ENCODE peak calls at places on chromosome 14, in four cellular contexts. H is HCT116, L is gastrocnemius medialis, R is heart left ventricle. N is an unnamed sample.

GRCh38 chr14:64232095-64232830 is 61.9 kb downstream of the ESR2 start:
- DNase-seq in H (no peak), L (peak; percentile 81), R (no peak), N (no peak)

GRCh38 chr14:103562385-103563088 is at the start of the genes BAG5 and COA8:
- DNase-seq in H (peak; percentile 76), L (peak; percentile 82), R (peak; percentile 87), N (peak; percentile 57)

GRCh38 chr14:98368214-98368613 is 903.8 kb downstream of the BCL11B start:
- DNase-seq in H (no peak), L (no peak), R (no peak), N (no peak)

GRCh38 chr14:22671622-22672021 is 27.5 kb upstream of the OR6J1 start:
- DNase-seq in H (no peak), L (no peak), R (no peak), N (no peak)

GRCh38 chr14:94769413-94770250 is at the start of gene GSC:
- DNase-seq in H (no peak), L (peak; percentile 31), R (peak; percentile 45), N (no peak)

GRCh38 chr14:21868442-21869046 is 194.9 kb upstream of the OR4E1 start:
- DNase-seq in H (peak; percentile 48), L (no peak), R (no peak), N (peak; percentile 66)

GRCh38 chr14:58160561-58160960 is 8.5 kb upstream of the ARMH4 start:
- DNase-seq in H (no peak), L (no peak), R (no peak), N (no peak)

GRCh38 chr14:70359076-70359424 is 433 bp downstream of the COX16 start:
- DNase-seq in H (no peak), L (no peak), R (no peak), N (no peak)

GRCh38 chr14:33285902-33286700 is 347.4 kb downstream of the NPAS3 start:
- DNase-seq in H (no peak), L (no peak), R (no peak), N (no peak)

GRCh38 chr14:77116194-77116817 is 18.2 kb downstream of the CIPC start:
- DNase-seq in H (no peak), L (no peak), R (no peak), N (no peak)

GRCh38 chr14:67127174-67127573 is 62.1 kb upstream of the GARIN2 start:
- DNase-seq in H (no peak), L (no peak), R (no peak), N (no peak)

GRCh38 chr14:60931206-60931605 is 49.7 kb downstream of the TRMT5 start:
- DNase-seq in H (no peak), L (peak; percentile 76), R (no peak), N (no peak)

GRCh38 chr14:61565836-61566536 is 129.3 kb upstream of the HIF1A start:
- DNase-seq in H (no peak), L (no peak), R (no peak), N (no peak)

GRCh38 chr14:99067141-99067920 is 204.7 kb downstream of the BCL11B start:
- DNase-seq in H (no peak), L (no peak), R (no peak), N (no peak)

GRCh38 chr14:52254086-52254485 is 13.4 kb upstream of the PTGDR start:
- DNase-seq in H (no peak), L (no peak), R (no peak), N (no peak)

GRCh38 chr14:94342334-94342934 is 19.3 kb upstream of the SERPINA6 start:
- DNase-seq in H (peak; percentile 95), L (peak; percentile 66), R (peak; percentile 84), N (no peak)

GRCh38 chr14:59964251-59965007 is 44.5 kb downstream of the LRRC9 start:
- DNase-seq in H (no peak), L (no peak), R (no peak), N (no peak)

GRCh38 chr14:93013368-93013719 is 90.4 kb downstream of the CHGA start:
- DNase-seq in H (no peak), L (no peak), R (no peak), N (no peak)

GRCh38 chr14:49134940-49135339 is 451.2 kb downstream of the RPS29 start:
- DNase-seq in H (peak; percentile 0), L (no peak), R (no peak), N (peak; percentile 4)

GRCh38 chr14:59483360-59483759 is 848 bp downstream of the L3HYPDH start:
- DNase-seq in H (peak; percentile 2), L (no peak), R (no peak), N (no peak)

GRCh38 chr14:24042733-24043132 is 9.1 kb upstream of the CARMIL3 start:
- DNase-seq in H (no peak), L (no peak), R (no peak), N (no peak)

GRCh38 chr14:70956511-70956910 is 49.3 kb downstream of the PCNX1 start:
- DNase-seq in H (no peak), L (no peak), R (no peak), N (no peak)

GRCh38 chr14:103960457-103960856 is 18.1 kb upstream of the RD3L start:
- DNase-seq in H (no peak), L (no peak), R (no peak), N (no peak)

GRCh38 chr14:99733551-99734405 is 49.7 kb downstream of the CYP46A1 start:
- DNase-seq in H (no peak), L (peak; percentile 19), R (peak; percentile 71), N (no peak)

GRCh38 chr14:29814153-29815057 is 113.2 kb downstream of the PRKD1 start:
- DNase-seq in H (no peak), L (no peak), R (peak; percentile 63), N (no peak)

GRCh38 chr14:96634481-96634880 is 132.3 kb downstream of the PAPOLA start:
- DNase-seq in H (no peak), L (no peak), R (no peak), N (no peak)

GRCh38 chr14:57869530-57870088 is 3.7 kb upstream of the SLC35F4 start:
- DNase-seq in H (no peak), L (no peak), R (no peak), N (no peak)

GRCh38 chr14:85554106-85554505 is 24.2 kb downstream of the FLRT2 start:
- DNase-seq in H (no peak), L (no peak), R (no peak), N (no peak)

GRCh38 chr14:91693342-91693741 is 38.5 kb downstream of the CATSPERB start:
- DNase-seq in H (no peak), L (no peak), R (no peak), N (no peak)

GRCh38 chr14:38400751-38401150 is 144.9 kb upstream of the CLEC14A start:
- DNase-seq in H (no peak), L (no peak), R (no peak), N (no peak)

GRCh38 chr14:20988717-20989116 is 1.1 kb upstream of the METTL17 start:
- DNase-seq in H (no peak), L (no peak), R (no peak), N (no peak)

GRCh38 chr14:95098984-95099599 is 58.2 kb downstream of the DICER1 start:
- DNase-seq in H (peak; percentile 40), L (peak; percentile 56), R (peak; percentile 64), N (peak; percentile 33)

GRCh38 chr14:64035143-64035542 is 182.3 kb downstream of the SYNE2 start:
- DNase-seq in H (no peak), L (no peak), R (no peak), N (no peak)

GRCh38 chr14:100691395-100692025 is 35.2 kb upstream of the DLK1 start:
- DNase-seq in H (no peak), L (no peak), R (no peak), N (no peak)

DNA sequence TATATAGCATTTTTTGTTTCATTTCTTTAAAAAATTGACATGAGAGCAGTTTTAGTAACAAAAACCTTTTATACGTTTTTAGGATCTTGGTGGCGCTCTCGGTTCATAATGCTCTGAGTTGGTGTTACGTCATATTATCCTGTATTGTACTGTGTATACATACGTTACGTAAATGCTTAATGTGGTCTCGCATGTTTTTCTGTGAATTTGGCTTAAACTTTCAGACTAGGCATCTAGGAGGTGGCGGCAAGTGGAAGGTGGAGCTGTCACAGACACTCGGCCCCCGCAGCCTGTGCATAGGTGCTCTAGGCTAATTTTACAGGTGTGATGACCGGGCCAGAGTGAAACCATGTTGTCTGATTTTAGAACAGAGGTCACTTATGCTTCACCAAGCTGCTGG is 60.0 kb downstream of the PPP2R5C start:
- DNase-seq in H (no peak), L (no peak), R (no peak), N (no peak)
- H3K4me1 ChIP-seq in H (no peaks in the 10 kb centered on the region), L (peaks cover 41% of the 10 kb centered on the region), R (peaks cover 55% of the 10 kb centered on the region), N (no peaks in the 10 kb centered on the region)

DNA sequence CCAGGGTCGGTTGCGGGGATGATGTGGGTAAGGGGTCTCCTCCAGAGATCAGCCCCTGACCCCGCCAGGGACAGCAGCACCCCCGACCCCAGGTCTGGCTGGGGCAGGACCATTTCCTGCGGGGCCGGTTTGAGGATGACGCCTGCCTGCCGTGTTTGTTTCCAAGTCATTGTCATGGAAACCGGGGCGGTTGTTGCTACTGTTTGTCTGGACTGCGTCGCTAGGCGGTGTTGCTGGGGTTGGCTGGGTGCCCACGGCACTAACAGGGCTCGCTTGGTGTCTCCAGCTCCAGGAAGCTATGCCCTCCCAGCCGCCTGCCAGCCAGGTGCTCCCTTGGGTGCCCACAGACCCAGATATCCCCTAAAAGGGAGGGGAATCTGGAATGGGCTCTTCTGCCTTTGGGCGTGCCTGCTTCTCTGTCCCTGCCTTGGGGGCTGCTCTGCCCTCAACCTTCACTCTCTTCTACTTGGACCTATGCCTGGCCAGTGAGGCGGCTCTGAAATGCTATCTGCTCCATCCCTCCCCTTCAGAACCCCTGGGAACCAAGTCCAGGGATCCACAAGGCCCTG is 4.7 kb upstream of the CRIP1 start:
- DNase-seq in H (peak; percentile 95), L (peak; percentile 84), R (peak; percentile 97), N (no peak)
- H3K4me3 ChIP-seq in H (peak overlapping the region; percentile 77), L (peak overlapping the region; percentile 37), R (no peak overlapping the region), N (no peak overlapping the region)

GRCh38 chr14:68756071-68756481 is 36.8 kb downstream of the ZFP36L1 start:
- DNase-seq in H (no peak), L (no peak), R (no peak), N (no peak)

GRCh38 chr14:68758301-68758700 is 34.6 kb downstream of the ZFP36L1 start:
- DNase-seq in H (no peak), L (no peak), R (no peak), N (no peak)

GRCh38 chr14:68757618-68758081 is 35.2 kb downstream of the ZFP36L1 start:
- DNase-seq in H (no peak), L (peak; percentile 81), R (peak; percentile 59), N (no peak)

GRCh38 chr14:68755016-68755353 is 37.9 kb downstream of the ZFP36L1 start:
- DNase-seq in H (no peak), L (no peak), R (no peak), N (no peak)

GRCh38 chr14:68756734-68757133 is 36.1 kb downstream of the ZFP36L1 start:
- DNase-seq in H (no peak), L (no peak), R (no peak), N (no peak)
- H3K4me1 ChIP-seq in H (no peaks in the 10 kb centered on the region), L (peaks cover 9% of the 10 kb centered on the region), R (peaks cover 64% of the 10 kb centered on the region), N (no peaks in the 10 kb centered on the region)

GRCh38 chr14:74240794-74241610 is 1.8 kb downstream of the VSX2 start:
- DNase-seq in H (no peak), L (no peak), R (no peak), N (no peak)
- H3K4me3 ChIP-seq in H (no peak overlapping the region), L (peak overlapping the region; percentile 38), R (peak overlapping the region; percentile 41), N (peak overlapping the region; percentile 29)

N was measured in iPS DF 6.9.